ENCODE peak calls at places on chromosome 9, in nine cellular contexts. G, V, O, N, T, Q, E, Y and W are unnamed samples.

GRCh38 chr9:106772523-106773290 is 90.3 kb upstream of the ZNF462 start:
- DNase-seq in Y (no peak), V (no peak), N (no peak), O (no peak), E (no peak), Q (no peak), T (no peak), G (no peak), W (no peak)

GRCh38 chr9:77495834-77496671 is 152.1 kb downstream of the GNA14 start:
- DNase-seq in O (peak), G (peak), N (no peak), T (no peak), V (no peak), E (peak), Y (no peak), Q (peak), W (no peak)

GRCh38 chr9:134163374-134164196 is 779 bp downstream of the RNU6ATAC start:
- DNase-seq in Q (peak), O (peak), Y (peak), G (peak), V (no peak), N (peak), T (no peak), E (peak), W (peak)

GRCh38 chr9:121718063-121718462 is 66.6 kb downstream of the DAB2IP start:
- DNase-seq in N (no peak), E (peak), Q (peak), Y (peak), T (no peak), V (no peak), G (peak), O (peak), W (no peak)

GRCh38 chr9:125632321-125633115 is 74.5 kb downstream of the MAPKAP1 start:
- DNase-seq in E (no peak), Q (no peak), Y (no peak), O (no peak), G (no peak), V (no peak), N (no peak), T (peak), W (no peak)

GRCh38 chr9:133844876-133845658 is 106.9 kb upstream of the SARDH start:
- DNase-seq in T (no peak), N (peak), Y (peak), V (no peak), Q (peak), G (peak), E (peak), O (peak), W (peak)

GRCh38 chr9:121269030-121269887 is 1.3 kb downstream of the GSN start:
- DNase-seq in Y (no peak), T (no peak), Q (peak), E (no peak), G (no peak), O (peak), N (peak), V (no peak), W (peak)

GRCh38 chr9:95316794-95317118 is 753 bp downstream of the FANCC start:
- DNase-seq in N (peak), T (no peak), Y (peak), E (peak), Q (peak), O (peak), V (peak), G (peak), W (peak)

GRCh38 chr9:125413579-125413978 is 152.0 kb downstream of the GAPVD1 start:
- DNase-seq in N (no peak), E (no peak), T (no peak), O (no peak), Y (no peak), V (no peak), G (peak), Q (no peak), W (no peak)

GRCh38 chr9:76004526-76004925 is 114.1 kb downstream of the PCSK5 start:
- DNase-seq in Q (no peak), V (no peak), Y (no peak), N (no peak), T (no peak), E (no peak), O (no peak), G (no peak), W (no peak)

GRCh38 chr9:104009853-104010252 is 84.3 kb upstream of the SMC2 start:
- DNase-seq in O (no peak), E (no peak), V (no peak), Q (no peak), N (no peak), T (no peak), G (no peak), Y (no peak), W (no peak)

GRCh38 chr9:93572636-93573035 is 3.7 kb upstream of the PHF2 start:
- DNase-seq in N (no peak), T (no peak), O (no peak), Y (no peak), E (no peak), G (no peak), Q (no peak), V (no peak), W (no peak)

GRCh38 chr9:81535542-81536241 is 153.7 kb downstream of the TLE1 start:
- DNase-seq in V (no peak), Y (no peak), G (no peak), N (no peak), O (no peak), Q (no peak), T (no peak), E (no peak), W (no peak)

GRCh38 chr9:75063556-75064305 is 24.2 kb downstream of the NMRK1 start:
- DNase-seq in Q (no peak), O (no peak), V (no peak), E (no peak), Y (no peak), T (no peak), G (no peak), N (no peak), W (no peak)

GRCh38 chr9:121075251-121076036 is 689 bp downstream of the CNTRL start:
- DNase-seq in V (no peak), Y (no peak), O (no peak), G (no peak), E (no peak), T (no peak), N (no peak), Q (no peak), W (no peak)

GRCh38 chr9:102355982-102356381 is 617.5 kb upstream of the GRIN3A start:
- DNase-seq in E (no peak), O (no peak), Y (no peak), Q (no peak), T (no peak), N (no peak), V (no peak), G (no peak), W (no peak)

GRCh38 chr9:137828527-137829259 is 48.9 kb upstream of the CACNA1B start:
- DNase-seq in T (no peak), V (no peak), N (no peak), O (no peak), Y (no peak), E (no peak), G (no peak), Q (no peak), W (no peak)

GRCh38 chr9:33517373-33517772 is 6.7 kb upstream of the ANKRD18B start:
- DNase-seq in Y (no peak), O (no peak), T (no peak), N (no peak), Q (no peak), V (no peak), E (no peak), G (no peak), W (no peak)

GRCh38 chr9:123548749-123549545 is 192.9 kb downstream of the CRB2 start:
- DNase-seq in G (no peak), O (no peak), Y (no peak), N (no peak), V (no peak), T (no peak), Q (no peak), E (no peak), W (no peak)

GRCh38 chr9:83538172-83538889 is at the start of gene FRMD3:
- DNase-seq in V (peak), Q (peak), Y (peak), E (peak), N (peak), O (peak), T (no peak), G (peak), W (peak)

GRCh38 chr9:6133346-6134063 is 82.1 kb upstream of the IL33 start:
- DNase-seq in Y (no peak), N (no peak), G (no peak), O (no peak), Q (no peak), T (peak), E (no peak), V (no peak), W (no peak)

GRCh38 chr9:101354143-101354764 is 30.6 kb downstream of the BAAT start:
- DNase-seq in T (no peak), G (no peak), Y (no peak), N (peak), O (no peak), Q (no peak), V (no peak), E (no peak), W (no peak)

DNA sequence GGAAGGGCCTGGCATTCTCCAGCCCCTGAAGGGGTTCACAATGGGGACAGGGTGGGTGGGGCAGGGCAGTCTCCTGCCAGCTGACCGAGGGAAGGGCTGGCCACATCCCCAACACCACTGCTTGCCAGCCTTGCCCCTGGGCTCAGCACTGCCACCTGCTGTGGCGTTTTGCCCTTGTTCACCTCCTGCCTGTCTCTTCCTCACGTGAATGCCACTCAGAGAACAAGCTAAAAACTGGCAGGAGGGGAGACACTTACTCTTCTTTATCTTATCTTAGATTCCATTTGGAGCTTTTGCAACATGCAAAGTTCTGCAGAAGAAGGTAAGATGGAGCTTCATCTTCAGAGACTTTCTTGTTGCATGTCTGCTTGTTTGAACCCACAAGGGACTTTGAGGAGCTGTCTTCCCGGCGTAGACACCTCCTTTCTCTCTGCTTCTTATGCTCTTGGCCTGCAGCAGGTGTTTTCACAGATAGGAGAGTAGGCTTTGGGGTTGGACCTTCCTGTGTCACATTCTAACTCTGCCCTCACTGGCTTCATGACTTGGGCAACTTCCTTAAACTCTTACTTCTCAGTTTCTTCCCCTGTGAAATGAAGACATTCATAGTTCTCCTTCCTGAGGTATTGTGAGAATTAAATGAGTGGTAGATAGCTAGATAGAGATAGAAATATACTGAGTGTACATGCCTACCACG is 4.1 kb downstream of the LRSAM1 start:
- DNase-seq in T (no peak), G (no peak), N (peak), Q (no peak), V (no peak), E (no peak), Y (no peak), O (no peak), W (no peak)
- TF ChIP-seq CTCF in T (peak), G (no peak), N (peak), Q (no peak), V (peak), E (peak), Y (peak), O (no peak), W (no peak)

GRCh38 chr9:265209-265900 is 50.7 kb downstream of the DOCK8 start:
- DNase-seq in Q (no peak), N (no peak), G (no peak), T (no peak), O (no peak), V (no peak), Y (no peak), E (peak), W (no peak)

GRCh38 chr9:272251-273213 is 57.9 kb downstream of the DOCK8 start:
- DNase-seq in G (no peak), N (peak), O (no peak), V (no peak), E (peak), Q (no peak), T (peak), Y (no peak), W (no peak)

GRCh38 chr9:270657-271237 is 56.1 kb downstream of the DOCK8 start:
- DNase-seq in T (no peak), V (no peak), Q (no peak), Y (no peak), O (no peak), E (no peak), N (no peak), G (no peak), W (no peak)

GRCh38 chr9:266228-266627 is 51.6 kb downstream of the DOCK8 start:
- DNase-seq in E (no peak), O (no peak), V (no peak), Y (no peak), N (no peak), Q (no peak), T (no peak), G (no peak), W (no peak)

GRCh38 chr9:268616-269015 is 54.0 kb downstream of the DOCK8 start:
- DNase-seq in V (no peak), O (no peak), G (no peak), T (no peak), N (no peak), E (no peak), Q (no peak), Y (no peak), W (no peak)
- H3K4me3 ChIP-seq in V (no peak), O (no peak), G (no peak), T (no peak), N (no peak), E (no peak), Q (no peak), Y (no peak), W (no peak)

DNA sequence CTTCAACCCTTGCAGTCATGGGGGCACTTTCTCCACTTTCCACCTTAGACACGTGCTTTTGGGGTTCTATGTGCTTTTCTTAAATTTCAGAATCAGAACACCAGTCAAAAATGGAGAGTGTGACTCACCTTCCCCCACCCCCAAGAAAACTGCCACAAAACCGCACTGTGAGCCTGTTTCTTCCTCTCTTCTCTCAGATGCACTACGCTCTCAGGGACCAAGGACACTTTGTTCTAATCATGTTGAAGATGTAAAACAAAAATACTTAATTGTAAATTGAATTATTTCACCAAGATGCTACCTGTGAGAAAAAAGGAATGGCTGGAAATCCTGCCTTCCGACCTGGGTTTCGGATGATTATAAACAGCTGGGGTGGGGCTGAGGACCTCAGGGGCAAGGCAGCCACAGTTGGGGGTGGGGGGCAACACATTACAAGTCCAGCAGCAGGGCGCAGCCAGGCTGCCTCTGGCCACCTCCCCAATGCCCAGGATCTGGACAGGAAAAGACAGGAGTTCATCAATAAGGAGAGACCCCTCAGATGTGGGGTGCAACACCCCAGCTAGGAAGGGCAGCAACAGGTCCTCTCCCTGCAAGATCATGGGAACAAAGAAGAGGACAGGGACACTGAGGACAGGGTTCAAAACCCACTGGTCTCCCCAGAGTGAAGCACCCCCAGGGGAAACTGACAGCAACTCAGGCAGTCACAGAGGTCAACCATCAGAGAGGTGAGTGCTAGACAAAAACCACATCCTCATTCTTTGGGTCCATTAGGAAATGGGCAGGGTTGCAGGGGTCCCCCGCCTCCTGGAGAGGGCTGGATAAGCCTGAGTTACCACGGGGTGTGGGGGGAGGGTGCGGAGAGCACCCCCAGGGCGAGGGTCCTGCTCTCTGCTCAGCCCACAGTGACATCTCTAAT is 33.7 kb downstream of the SEMA4D start:
- DNase-seq in N (peak), T (peak), E (no peak), V (no peak), Q (no peak), O (peak), G (no peak), Y (no peak), W (peak)
- TF ChIP-seq POLR2A in N (peak), T (peak), E (no peak), V (no peak), Q (no peak), O (no peak), G (no peak), Y (no peak), W (no peak)

DNA sequence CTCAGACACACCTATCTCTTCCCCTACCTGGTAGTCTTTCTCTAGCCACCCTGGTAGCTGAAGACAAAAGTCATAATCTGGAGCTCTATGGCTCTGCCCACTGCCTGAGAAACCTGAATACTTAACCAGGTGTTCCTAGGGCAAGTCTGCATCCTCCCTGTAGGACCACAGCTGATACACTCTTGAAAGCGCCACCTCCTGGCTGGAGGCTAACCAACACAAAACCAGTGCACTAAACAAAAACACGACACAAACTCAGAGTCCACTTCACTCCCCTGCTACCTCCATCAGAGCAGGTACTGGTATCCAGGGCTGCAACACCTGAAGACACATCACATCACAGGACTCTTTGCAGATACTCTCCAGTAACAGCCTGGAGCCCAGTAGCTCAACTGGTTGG is 84.6 kb upstream of the ANXA1 start:
- DNase-seq in T (no peak), O (no peak), Q (no peak), N (no peak), G (no peak), Y (no peak), E (no peak), V (no peak), W (no peak)
- TF ChIP-seq CTCF in T (peak), O (no peak), Q (no peak), N (no peak), G (no peak), Y (no peak), E (no peak), V (peak), W (no peak)

GRCh38 chr9:115640887-115641286 is 512.7 kb upstream of the PAPPA start:
- DNase-seq in T (no peak), G (no peak), Q (no peak), N (no peak), O (no peak), E (no peak), V (no peak), Y (no peak), W (no peak)
- H3K4me3 ChIP-seq in T (no peak), G (no peak), Q (no peak), N (no peak), O (no peak), E (no peak), V (no peak), Y (no peak), W (no peak)

GRCh38 chr9:129624947-129625346 is 1.0 kb upstream of the NTMT1 start:
- DNase-seq in N (no peak), O (no peak), Y (no peak), G (no peak), T (no peak), Q (no peak), E (no peak), V (no peak), W (no peak)
- TF ChIP-seq POLR2A in N (no peak), O (no peak), Y (no peak), G (no peak), T (no peak), Q (no peak), E (no peak), V (no peak), W (no peak)

DNA sequence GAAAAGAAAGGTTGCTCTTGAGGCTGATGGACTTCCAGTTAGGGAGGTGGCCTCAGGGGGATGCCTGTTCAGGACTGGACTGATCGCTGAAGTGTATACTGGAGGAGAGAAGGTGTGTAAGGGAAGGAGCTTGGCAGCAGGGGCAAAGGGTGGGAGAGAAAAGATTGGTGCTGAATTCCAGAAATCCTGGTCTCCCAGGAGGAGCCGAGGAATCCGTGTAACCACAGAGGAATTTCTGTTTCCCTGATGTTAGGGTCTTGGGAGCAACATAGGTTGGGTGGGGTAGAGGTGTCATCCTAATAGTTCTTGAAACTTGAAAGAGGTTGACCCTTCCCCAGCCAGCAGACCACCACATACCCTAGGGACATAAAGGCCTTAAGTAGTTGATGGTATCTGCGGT is 88.9 kb upstream of the PTPN3 start:
- DNase-seq in O (no peak), N (no peak), V (no peak), E (no peak), G (no peak), Y (no peak), Q (no peak), T (no peak), W (no peak)
- TF ChIP-seq CTCF in O (no peak), N (no peak), V (no peak), E (no peak), G (no peak), Y (no peak), Q (no peak), T (no peak), W (no peak)

GRCh38 chr9:71250626-71251025 is 129.2 kb upstream of the TRPM3 start:
- DNase-seq in G (no peak), O (no peak), Q (no peak), Y (no peak), T (no peak), N (no peak), V (peak), E (no peak), W (no peak)
- H3K4me3 ChIP-seq in G (no peak), O (no peak), Q (no peak), Y (no peak), T (no peak), N (no peak), V (no peak), E (no peak), W (no peak)

GRCh38 chr9:135254176-135255032 is 166.9 kb downstream of the OLFM1 start:
- DNase-seq in N (no peak), G (no peak), Y (no peak), Q (no peak), T (no peak), E (no peak), V (no peak), O (peak), W (no peak)

GRCh38 chr9:135251996-135252760 is 164.7 kb downstream of the OLFM1 start:
- DNase-seq in Y (no peak), E (no peak), O (peak), T (no peak), N (no peak), V (no peak), G (no peak), Q (no peak), W (no peak)

GRCh38 chr9:135252980-135253304 is 165.5 kb downstream of the OLFM1 start:
- DNase-seq in T (no peak), N (no peak), O (peak), Y (no peak), E (no peak), V (no peak), G (no peak), Q (no peak), W (no peak)

GRCh38 chr9:135255033-135255842 is 167.8 kb downstream of the OLFM1 start:
- DNase-seq in E (no peak), O (peak), V (no peak), G (no peak), Q (no peak), Y (no peak), T (no peak), N (no peak), W (no peak)

GRCh38 chr9:135253305-135254004 is 166.0 kb downstream of the OLFM1 start:
- DNase-seq in Y (no peak), Q (no peak), O (peak), G (no peak), E (no peak), V (no peak), T (no peak), N (no peak), W (no peak)
- TF ChIP-seq POLR2A in Y (no peak), Q (no peak), O (no peak), G (no peak), E (no peak), V (no peak), T (no peak), N (no peak), W (no peak)